ENCODE peak calls at places on chromosomes 13 and 19, in ten cellular contexts. One of them, this sample, is unnamed.

GRCh38 chr13:110714798-110715394 is 1.4 kb downstream of the ING1 start:
- DNase-seq in fibroblast of lung: peak
- DNase-seq in psoas muscle: peak
- DNase-seq in right lobe of liver: peak
- DNase-seq in heart right ventricle: peak
- DNase-seq in astrocyte of the hippocampus: peak
- DNase-seq in effector memory CD8-positive, alpha-beta T cell: peak
- DNase-seq in M059J: no peak
- DNase-seq in epithelial cell of esophagus: peak
- DNase-seq in H9: peak
- DNase-seq in this sample: peak

GRCh38 chr19:13599681-13600080 is 93.4 kb upstream of the CACNA1A start:
- DNase-seq in astrocyte of the hippocampus: no peak
- DNase-seq in right lobe of liver: no peak
- DNase-seq in fibroblast of lung: no peak
- DNase-seq in psoas muscle: no peak
- DNase-seq in heart right ventricle: no peak
- DNase-seq in M059J: no peak
- DNase-seq in H9: no peak
- DNase-seq in epithelial cell of esophagus: no peak
- DNase-seq in effector memory CD8-positive, alpha-beta T cell: no peak
- DNase-seq in this sample: no peak

GRCh38 chr13:48344264-48344663 is 40.7 kb downstream of the RB1 start:
- DNase-seq in epithelial cell of esophagus: no peak
- DNase-seq in fibroblast of lung: no peak
- DNase-seq in H9: no peak
- DNase-seq in heart right ventricle: no peak
- DNase-seq in astrocyte of the hippocampus: no peak
- DNase-seq in effector memory CD8-positive, alpha-beta T cell: no peak
- DNase-seq in M059J: no peak
- DNase-seq in right lobe of liver: no peak
- DNase-seq in psoas muscle: no peak
- DNase-seq in this sample: no peak

GRCh38 chr13:82747948-82748347 is 1134.3 kb downstream of the SLITRK1 start:
- DNase-seq in right lobe of liver: no peak
- DNase-seq in M059J: no peak
- DNase-seq in astrocyte of the hippocampus: peak
- DNase-seq in effector memory CD8-positive, alpha-beta T cell: no peak
- DNase-seq in H9: no peak
- DNase-seq in epithelial cell of esophagus: no peak
- DNase-seq in heart right ventricle: no peak
- DNase-seq in fibroblast of lung: peak
- DNase-seq in psoas muscle: no peak
- DNase-seq in this sample: no peak

GRCh38 chr19:7098701-7099596 is 29.4 kb downstream of the ZNF557 start:
- DNase-seq in H9: peak
- DNase-seq in fibroblast of lung: peak
- DNase-seq in heart right ventricle: peak
- DNase-seq in effector memory CD8-positive, alpha-beta T cell: peak
- DNase-seq in right lobe of liver: peak
- DNase-seq in astrocyte of the hippocampus: peak
- DNase-seq in M059J: peak
- DNase-seq in epithelial cell of esophagus: peak
- DNase-seq in psoas muscle: peak
- DNase-seq in this sample: peak

GRCh38 chr19:50508850-50509190 is 2.2 kb downstream of the JOSD2 start:
- DNase-seq in psoas muscle: no peak
- DNase-seq in right lobe of liver: no peak
- DNase-seq in M059J: no peak
- DNase-seq in astrocyte of the hippocampus: no peak
- DNase-seq in fibroblast of lung: no peak
- DNase-seq in epithelial cell of esophagus: no peak
- DNase-seq in effector memory CD8-positive, alpha-beta T cell: no peak
- DNase-seq in H9: no peak
- DNase-seq in heart right ventricle: no peak
- DNase-seq in this sample: peak

GRCh38 chr13:112141643-112142400 is 74.9 kb downstream of the SOX1 start:
- DNase-seq in effector memory CD8-positive, alpha-beta T cell: no peak
- DNase-seq in H9: no peak
- DNase-seq in right lobe of liver: peak
- DNase-seq in heart right ventricle: no peak
- DNase-seq in psoas muscle: no peak
- DNase-seq in astrocyte of the hippocampus: no peak
- DNase-seq in M059J: no peak
- DNase-seq in fibroblast of lung: no peak
- DNase-seq in epithelial cell of esophagus: no peak
- DNase-seq in this sample: no peak

GRCh38 chr13:89239361-89240127 is 1568.4 kb downstream of the SLITRK5 start:
- DNase-seq in heart right ventricle: no peak
- DNase-seq in epithelial cell of esophagus: peak
- DNase-seq in H9: no peak
- DNase-seq in psoas muscle: no peak
- DNase-seq in effector memory CD8-positive, alpha-beta T cell: no peak
- DNase-seq in astrocyte of the hippocampus: no peak
- DNase-seq in right lobe of liver: no peak
- DNase-seq in fibroblast of lung: no peak
- DNase-seq in M059J: no peak
- DNase-seq in this sample: no peak

GRCh38 chr19:8242212-8242821 is 33.1 kb downstream of the CERS4 start:
- DNase-seq in effector memory CD8-positive, alpha-beta T cell: no peak
- DNase-seq in astrocyte of the hippocampus: no peak
- DNase-seq in heart right ventricle: no peak
- DNase-seq in psoas muscle: no peak
- DNase-seq in right lobe of liver: no peak
- DNase-seq in epithelial cell of esophagus: no peak
- DNase-seq in H9: no peak
- DNase-seq in M059J: no peak
- DNase-seq in fibroblast of lung: no peak
- DNase-seq in this sample: no peak

GRCh38 chr19:392375-392970 is 16.5 kb downstream of the C2CD4C start:
- DNase-seq in fibroblast of lung: no peak
- DNase-seq in effector memory CD8-positive, alpha-beta T cell: no peak
- DNase-seq in astrocyte of the hippocampus: no peak
- DNase-seq in epithelial cell of esophagus: no peak
- DNase-seq in heart right ventricle: no peak
- DNase-seq in right lobe of liver: no peak
- DNase-seq in M059J: no peak
- DNase-seq in H9: no peak
- DNase-seq in psoas muscle: no peak
- DNase-seq in this sample: no peak

GRCh38 chr13:90997951-90998350 is 349.5 kb upstream of the MIR17HG start:
- DNase-seq in psoas muscle: no peak
- DNase-seq in M059J: no peak
- DNase-seq in epithelial cell of esophagus: no peak
- DNase-seq in astrocyte of the hippocampus: no peak
- DNase-seq in right lobe of liver: no peak
- DNase-seq in effector memory CD8-positive, alpha-beta T cell: no peak
- DNase-seq in heart right ventricle: no peak
- DNase-seq in fibroblast of lung: no peak
- DNase-seq in H9: no peak
- DNase-seq in this sample: no peak

GRCh38 chr19:29622191-29623070 is 16.3 kb downstream of the POP4 start:
- DNase-seq in psoas muscle: peak
- DNase-seq in heart right ventricle: no peak
- DNase-seq in M059J: peak
- DNase-seq in astrocyte of the hippocampus: peak
- DNase-seq in epithelial cell of esophagus: peak
- DNase-seq in H9: peak
- DNase-seq in fibroblast of lung: no peak
- DNase-seq in right lobe of liver: no peak
- DNase-seq in effector memory CD8-positive, alpha-beta T cell: peak
- DNase-seq in this sample: no peak

GRCh38 chr19:16588089-16588823 is 16.0 kb upstream of the SLC35E1 start:
- DNase-seq in H9: peak
- DNase-seq in effector memory CD8-positive, alpha-beta T cell: peak
- DNase-seq in right lobe of liver: no peak
- DNase-seq in psoas muscle: peak
- DNase-seq in heart right ventricle: no peak
- DNase-seq in epithelial cell of esophagus: peak
- DNase-seq in fibroblast of lung: peak
- DNase-seq in M059J: no peak
- DNase-seq in astrocyte of the hippocampus: no peak
- DNase-seq in this sample: peak

GRCh38 chr19:55482967-55483671 is 1.9 kb upstream of the NAT14 start:
- DNase-seq in heart right ventricle: no peak
- DNase-seq in psoas muscle: peak
- DNase-seq in astrocyte of the hippocampus: no peak
- DNase-seq in fibroblast of lung: no peak
- DNase-seq in M059J: no peak
- DNase-seq in epithelial cell of esophagus: no peak
- DNase-seq in H9: no peak
- DNase-seq in right lobe of liver: no peak
- DNase-seq in effector memory CD8-positive, alpha-beta T cell: no peak
- DNase-seq in this sample: peak

GRCh38 chr19:33290082-33290815 is 12.1 kb downstream of the CEBPA start:
- DNase-seq in effector memory CD8-positive, alpha-beta T cell: no peak
- DNase-seq in right lobe of liver: no peak
- DNase-seq in psoas muscle: peak
- DNase-seq in heart right ventricle: no peak
- DNase-seq in M059J: no peak
- DNase-seq in H9: no peak
- DNase-seq in fibroblast of lung: no peak
- DNase-seq in astrocyte of the hippocampus: no peak
- DNase-seq in epithelial cell of esophagus: peak
- DNase-seq in this sample: peak

GRCh38 chr13:69928262-69928661 is 179.4 kb upstream of the ATXN8OS start:
- DNase-seq in astrocyte of the hippocampus: no peak
- DNase-seq in fibroblast of lung: no peak
- DNase-seq in right lobe of liver: no peak
- DNase-seq in heart right ventricle: no peak
- DNase-seq in effector memory CD8-positive, alpha-beta T cell: no peak
- DNase-seq in epithelial cell of esophagus: no peak
- DNase-seq in H9: no peak
- DNase-seq in M059J: no peak
- DNase-seq in psoas muscle: no peak
- DNase-seq in this sample: no peak

GRCh38 chr19:48355555-48355954 is 8.2 kb downstream of the TMEM143 start:
- DNase-seq in astrocyte of the hippocampus: no peak
- DNase-seq in heart right ventricle: no peak
- DNase-seq in psoas muscle: no peak
- DNase-seq in H9: no peak
- DNase-seq in effector memory CD8-positive, alpha-beta T cell: no peak
- DNase-seq in M059J: no peak
- DNase-seq in fibroblast of lung: no peak
- DNase-seq in epithelial cell of esophagus: no peak
- DNase-seq in right lobe of liver: no peak
- DNase-seq in this sample: no peak

GRCh38 chr13:92547256-92547655 is 679.4 kb upstream of the GPC6 start:
- DNase-seq in effector memory CD8-positive, alpha-beta T cell: no peak
- DNase-seq in astrocyte of the hippocampus: peak
- DNase-seq in psoas muscle: no peak
- DNase-seq in H9: no peak
- DNase-seq in epithelial cell of esophagus: peak
- DNase-seq in M059J: peak
- DNase-seq in fibroblast of lung: peak
- DNase-seq in heart right ventricle: no peak
- DNase-seq in right lobe of liver: no peak
- DNase-seq in this sample: no peak

GRCh38 chr19:44848036-44848804 is 2.1 kb downstream of the NECTIN2 start:
- DNase-seq in right lobe of liver: no peak
- DNase-seq in epithelial cell of esophagus: peak
- DNase-seq in M059J: no peak
- DNase-seq in H9: peak
- DNase-seq in effector memory CD8-positive, alpha-beta T cell: no peak
- DNase-seq in heart right ventricle: peak
- DNase-seq in astrocyte of the hippocampus: peak
- DNase-seq in psoas muscle: no peak
- DNase-seq in fibroblast of lung: peak
- DNase-seq in this sample: no peak

GRCh38 chr13:110261166-110262081 is 45.5 kb downstream of the COL4A1 start:
- DNase-seq in H9: peak
- DNase-seq in heart right ventricle: no peak
- DNase-seq in psoas muscle: no peak
- DNase-seq in epithelial cell of esophagus: peak
- DNase-seq in M059J: no peak
- DNase-seq in astrocyte of the hippocampus: no peak
- DNase-seq in right lobe of liver: no peak
- DNase-seq in fibroblast of lung: no peak
- DNase-seq in effector memory CD8-positive, alpha-beta T cell: no peak
- DNase-seq in this sample: no peak